ENCODE peak calls at places on chromosome 18, in five cellular contexts. T is adrenal gland; F is hepatocyte; O is CD8-positive, alpha-beta T cell; M is cardiac fibroblast. V is an unnamed sample.

GRCh38 chr18:64201781-64202180 is 52.9 kb upstream of the LINC00305 start:
- DNase-seq in T (no peak), F (no peak), O (no peak), M (no peak), V (no peak)

GRCh38 chr18:21112543-21113105 is 1.0 kb upstream of the ROCK1 start:
- DNase-seq in T (no peak), F (no peak), O (no peak), M (peak), V (no peak)

GRCh38 chr18:8349608-8350323 is 259.5 kb upstream of the RAB12 start:
- DNase-seq in T (no peak), F (no peak), O (no peak), M (no peak), V (no peak)

GRCh38 chr18:46772396-46772795 is 15.5 kb upstream of the ST8SIA5 start:
- DNase-seq in T (no peak), F (no peak), O (no peak), M (no peak), V (no peak)

GRCh38 chr18:23108496-23108895 is 26.8 kb upstream of the CABLES1 start:
- DNase-seq in T (no peak), F (no peak), O (no peak), M (peak), V (no peak)

GRCh38 chr18:80133124-80133523 is 24.1 kb downstream of the ADNP2 start:
- DNase-seq in T (no peak), F (no peak), O (no peak), M (no peak), V (no peak)

GRCh38 chr18:5534845-5535244 is 9.0 kb downstream of the EPB41L3 start:
- DNase-seq in T (peak), F (no peak), O (no peak), M (no peak), V (no peak)

GRCh38 chr18:75208055-75208835 is 694 bp downstream of the PTGR3 start:
- DNase-seq in T (peak), F (peak), O (peak), M (peak), V (peak)

GRCh38 chr18:69648486-69648885 is 247.8 kb downstream of the DOK6 start:
- DNase-seq in T (no peak), F (no peak), O (no peak), M (no peak), V (no peak)

GRCh38 chr18:47912794-47913594 is 17.5 kb downstream of the SMAD2 start:
- DNase-seq in T (no peak), F (no peak), O (no peak), M (no peak), V (no peak)

GRCh38 chr18:71304856-71305255 is 1016.0 kb downstream of the SOCS6 start:
- DNase-seq in T (no peak), F (no peak), O (no peak), M (no peak), V (no peak)

GRCh38 chr18:55858661-55859111 is 270.7 kb upstream of the TCF4 start:
- DNase-seq in T (no peak), F (no peak), O (no peak), M (no peak), V (no peak)

GRCh38 chr18:36766836-36767235 is 62.0 kb downstream of the TPGS2 start:
- DNase-seq in T (no peak), F (no peak), O (no peak), M (no peak), V (no peak)

GRCh38 chr18:70998490-70998889 is 709.6 kb downstream of the SOCS6 start:
- DNase-seq in T (no peak), F (no peak), O (no peak), M (no peak), V (no peak)

GRCh38 chr18:42437646-42438045 is 482.6 kb downstream of the PIK3C3 start:
- DNase-seq in T (peak), F (no peak), O (no peak), M (peak), V (no peak)

GRCh38 chr18:23631746-23632145 is 31.0 kb downstream of the ANKRD29 start:
- DNase-seq in T (no peak), F (no peak), O (no peak), M (no peak), V (no peak)

GRCh38 chr18:5584751-5585417 is 41.1 kb upstream of the EPB41L3 start:
- DNase-seq in T (no peak), F (no peak), O (no peak), M (peak), V (no peak)

GRCh38 chr18:6886931-6887330 is 157.4 kb downstream of the ARHGAP28 start:
- DNase-seq in T (no peak), F (no peak), O (no peak), M (no peak), V (no peak)

GRCh38 chr18:74990563-74991081 is 218.3 kb downstream of the PTGR3 start:
- DNase-seq in T (no peak), F (no peak), O (no peak), M (no peak), V (no peak)

GRCh38 chr18:56168049-56168781 is 470.2 kb downstream of the TXNL1 start:
- DNase-seq in T (peak), F (peak), O (no peak), M (peak), V (no peak)

GRCh38 chr18:76524900-76525698 is 30.1 kb upstream of the ZNF516 start:
- DNase-seq in T (peak), F (peak), O (no peak), M (peak), V (no peak)

GRCh38 chr18:55509631-55510372 is 78.2 kb downstream of the TCF4 start:
- DNase-seq in T (no peak), F (no peak), O (no peak), M (peak), V (no peak)

GRCh38 chr18:31275722-31276463 is 42.1 kb upstream of the DSG1 start:
- DNase-seq in T (no peak), F (peak), O (no peak), M (peak), V (no peak)

GRCh38 chr18:22952525-22952924 is 19.4 kb downstream of the RBBP8 start:
- DNase-seq in T (no peak), F (no peak), O (no peak), M (no peak), V (no peak)

GRCh38 chr18:75200644-75201272 is 8.2 kb downstream of the PTGR3 start:
- DNase-seq in T (no peak), F (no peak), O (no peak), M (no peak), V (no peak)

DNA sequence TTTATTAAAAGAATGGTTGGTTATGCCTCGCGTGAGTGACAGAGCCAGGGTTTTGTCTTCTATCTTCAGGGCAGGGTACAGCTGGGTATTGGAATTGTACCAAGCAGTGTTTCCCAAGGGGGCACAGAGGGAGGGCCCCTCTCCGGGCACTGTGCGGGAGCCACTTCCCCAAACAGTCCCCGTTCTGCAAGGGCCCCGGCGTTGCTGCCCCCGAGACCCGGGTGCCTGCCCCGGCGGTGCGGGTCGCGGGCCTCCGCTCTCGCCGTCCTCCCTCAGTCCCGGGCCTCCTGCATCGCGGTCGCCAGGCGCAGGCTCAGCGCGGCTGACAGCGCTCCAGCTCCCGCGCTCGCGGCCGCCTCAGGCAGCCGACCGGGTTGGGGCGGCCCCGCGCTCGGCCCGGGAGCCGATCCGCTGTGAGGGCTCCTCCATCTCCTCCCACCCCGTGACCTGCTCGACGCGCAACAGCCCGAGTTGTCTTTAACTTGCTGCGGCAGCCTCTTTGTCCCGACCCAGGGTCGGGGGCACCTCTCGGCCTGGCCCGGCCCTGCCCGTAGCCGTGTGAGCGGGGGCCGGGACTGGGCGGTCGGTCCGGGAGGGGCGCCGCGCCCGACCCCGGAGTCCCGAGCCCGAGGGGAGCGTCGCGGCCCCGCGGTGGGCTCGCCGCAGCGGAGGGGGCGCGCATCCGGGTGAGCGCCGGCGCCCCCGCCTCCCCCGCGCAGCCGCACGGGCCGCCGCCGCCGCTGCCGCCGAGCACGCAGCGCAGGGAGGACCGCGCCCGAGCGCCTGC is 599 bp upstream of the GALNT1 start:
- DNase-seq in T (peak), F (peak), O (peak), M (peak), V (peak)
- TF ChIP-seq CTCF in T (no peak), F (no peak), O (no peak), M (no peak), V (no peak)

DNA sequence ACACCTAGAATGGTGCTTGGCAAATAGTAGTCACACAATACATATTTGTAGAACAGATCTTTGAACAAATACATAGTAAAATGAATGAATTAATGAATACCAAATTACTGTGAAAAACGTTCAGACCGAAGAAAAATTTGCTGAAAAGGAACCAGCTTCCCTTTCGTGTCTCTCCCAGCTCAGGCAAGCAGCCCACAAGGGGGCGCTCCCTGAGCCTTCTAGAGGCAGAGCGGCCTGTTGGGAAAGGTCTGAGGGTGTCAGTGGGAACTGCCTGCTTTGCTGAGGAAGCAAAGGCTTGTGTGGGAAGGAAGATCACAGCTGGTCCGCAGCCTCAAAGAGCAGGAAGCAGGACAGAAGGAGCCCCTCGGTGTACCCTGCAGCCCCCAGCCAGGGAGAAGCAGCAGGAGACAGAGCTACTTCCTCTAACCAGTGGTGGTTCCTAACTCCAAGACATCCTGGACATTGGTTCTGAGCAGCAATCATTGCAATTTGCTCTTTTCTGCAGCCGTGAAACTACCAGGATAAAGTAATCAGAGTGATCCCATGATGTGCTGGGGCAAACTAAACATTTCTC is 231.1 kb downstream of the ANKRD30B start:
- DNase-seq in T (peak), F (no peak), O (no peak), M (no peak), V (no peak)
- TF ChIP-seq CTCF in T (no peak), F (no peak), O (no peak), M (peak), V (no peak)

GRCh38 chr18:774811-775210 is 37.2 kb downstream of the YES1 start:
- DNase-seq in T (no peak), F (no peak), O (no peak), M (no peak), V (no peak)
- TF ChIP-seq CTCF in T (no peak), F (no peak), O (no peak), M (no peak), V (no peak)

GRCh38 chr18:3247243-3248061 is at the start of gene MYL12A:
- DNase-seq in T (peak), F (peak), O (peak), M (peak), V (peak)
- TF ChIP-seq CTCF in T (no peak), F (no peak), O (no peak), M (no peak), V (no peak)

DNA sequence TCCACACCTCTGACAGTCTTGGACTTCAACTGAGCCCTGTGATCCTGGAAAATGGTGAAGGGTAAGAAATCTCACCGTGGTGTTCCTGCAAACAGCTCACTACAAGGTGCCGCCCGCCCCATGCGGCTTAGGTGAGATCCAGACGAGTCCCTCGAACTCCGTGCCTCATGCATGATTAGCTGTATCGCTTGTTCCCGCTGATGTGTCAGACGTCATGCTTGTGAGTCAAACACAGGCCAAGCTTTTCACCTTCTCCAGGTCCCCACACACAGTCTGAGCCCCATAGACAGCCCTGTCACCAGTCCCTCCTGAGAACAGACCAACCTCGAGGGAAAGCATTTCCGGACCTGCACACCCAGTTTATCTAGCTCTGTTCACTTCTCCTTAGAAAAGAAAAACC is 740.5 kb downstream of the GALR1 start:
- DNase-seq in T (no peak), F (no peak), O (no peak), M (no peak), V (no peak)
- TF ChIP-seq CTCF in T (no peak), F (no peak), O (no peak), M (no peak), V (no peak)

DNA sequence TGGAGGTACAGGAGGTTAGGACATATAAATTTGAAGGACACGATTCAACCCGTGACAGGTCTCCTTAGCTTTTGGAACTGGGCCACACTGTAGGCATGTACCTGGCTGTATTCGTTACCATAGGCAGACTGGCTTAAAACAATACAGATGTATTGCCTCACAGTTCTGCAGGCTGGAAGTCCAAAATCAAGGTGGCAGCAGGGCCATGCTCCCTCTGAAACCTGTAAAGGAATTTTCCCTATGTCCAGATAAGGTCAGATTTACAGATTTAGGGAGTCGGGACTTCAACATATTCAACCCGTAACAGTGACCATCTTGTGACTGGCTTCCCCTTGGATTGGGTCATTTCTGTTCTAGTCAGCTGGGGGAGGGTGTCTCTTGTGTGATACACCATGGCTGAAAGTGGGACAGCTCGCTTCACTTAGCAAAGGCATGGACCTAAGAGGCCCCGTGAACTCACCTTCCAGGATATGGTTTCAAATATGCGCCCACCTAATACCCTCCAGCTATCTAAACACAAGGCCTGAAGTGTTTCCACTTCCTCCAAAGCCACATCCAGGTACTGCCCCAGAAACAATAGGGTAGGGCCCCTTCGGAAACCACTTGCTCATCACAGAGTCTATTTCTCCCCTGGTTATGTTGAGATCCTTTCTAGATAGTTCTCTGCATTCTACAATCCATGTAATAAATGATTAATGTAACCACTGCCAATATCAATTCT is 85.0 kb downstream of the ZCCHC2 start:
- DNase-seq in T (no peak), F (no peak), O (no peak), M (no peak), V (no peak)
- TF ChIP-seq CTCF in T (no peak), F (no peak), O (no peak), M (no peak), V (no peak)

GRCh38 chr18:35352283-35352682 is 8.1 kb upstream of the ZNF24 start:
- DNase-seq in T (no peak), F (no peak), O (no peak), M (no peak), V (no peak)

GRCh38 chr18:35352778-35353177 is 8.6 kb upstream of the ZNF24 start:
- DNase-seq in T (no peak), F (no peak), O (no peak), M (no peak), V (no peak)

GRCh38 chr18:35355140-35355618 is 11.0 kb upstream of the ZNF24 start:
- DNase-seq in T (peak), F (peak), O (peak), M (peak), V (peak)
- TF ChIP-seq CTCF in T (peak), F (peak), O (peak), M (peak), V (peak)

GRCh38 chr18:57859314-57859713 is 56.2 kb upstream of the ATP8B1 start:
- DNase-seq in T (no peak), F (peak), O (no peak), M (peak), V (no peak)
- TF ChIP-seq CTCF in T (peak), F (peak), O (no peak), M (peak), V (no peak)

GRCh38 chr18:11761553-11761952 is 72.5 kb downstream of the GNAL start:
- DNase-seq in T (no peak), F (peak), O (no peak), M (no peak), V (no peak)
- TF ChIP-seq CTCF in T (no peak), F (peak), O (no peak), M (peak), V (no peak)